ENCODE peak calls at places on chromosomes 7 and 10, in seven cellular contexts. U is CD4-positive, alpha-beta T cell; W is natural killer cell; F is BE2C; K is ovary; X is AG10803; C is GM10248. S is an unnamed sample.

GRCh38 chr10:113921571-113922370 is 67.3 kb downstream of the NHLRC2 start:
- DNase-seq in U (no peak), W (no peak), F (no peak), K (no peak), X (no peak), C (no peak), S (no peak)

GRCh38 chr7:105673367-105674188 is 92.3 kb upstream of the EFCAB10 start:
- DNase-seq in U (no peak), W (no peak), F (peak; percentile 41), K (no peak), X (no peak), C (no peak), S (no peak)

GRCh38 chr7:134618756-134619530 is 27.7 kb upstream of the BPGM start:
- DNase-seq in U (no peak), W (no peak), F (no peak), K (no peak), X (peak; percentile 75), C (no peak), S (no peak)

GRCh38 chr10:109893371-109893770 is 29.9 kb downstream of the XPNPEP1 start:
- DNase-seq in U (no peak), W (no peak), F (no peak), K (no peak), X (no peak), C (no peak), S (no peak)

GRCh38 chr7:37354661-37355131 is 94.0 kb downstream of the ELMO1 start:
- DNase-seq in U (peak; percentile 16), W (no peak), F (no peak), K (peak; percentile 37), X (no peak), C (no peak), S (no peak)

GRCh38 chr10:11712761-11713160 is 29.4 kb upstream of the ECHDC3 start:
- DNase-seq in U (no peak), W (no peak), F (no peak), K (no peak), X (no peak), C (no peak), S (no peak)

GRCh38 chr7:151434549-151434948 is 5.4 kb downstream of the CRYGN start:
- DNase-seq in U (no peak), W (no peak), F (no peak), K (no peak), X (no peak), C (no peak), S (no peak)

GRCh38 chr10:46106410-46107255 is 60.6 kb upstream of the MSMB start:
- DNase-seq in U (no peak), W (no peak), F (peak; percentile 78), K (no peak), X (peak; percentile 25), C (peak; percentile 43), S (peak; percentile 73)

GRCh38 chr10:69352569-69353264 is 64.0 kb downstream of the TACR2 start:
- DNase-seq in U (no peak), W (no peak), F (no peak), K (no peak), X (peak; percentile 78), C (no peak), S (no peak)

GRCh38 chr7:73717991-73718405 is 1.5 kb downstream of the STX1A start:
- DNase-seq in U (peak; percentile 65), W (peak; percentile 73), F (no peak), K (no peak), X (peak; percentile 77), C (no peak), S (no peak)

GRCh38 chr7:10940748-10941358 is 32.8 kb upstream of the PHF14 start:
- DNase-seq in U (no peak), W (no peak), F (no peak), K (no peak), X (no peak), C (peak; percentile 18), S (no peak)

GRCh38 chr7:54980521-54980920 is 38.3 kb upstream of the EGFR start:
- DNase-seq in U (no peak), W (no peak), F (no peak), K (no peak), X (no peak), C (no peak), S (no peak)

GRCh38 chr7:46628389-46628788 is 707.3 kb upstream of the IGFBP3 start:
- DNase-seq in U (no peak), W (no peak), F (no peak), K (no peak), X (no peak), C (no peak), S (no peak)

GRCh38 chr10:69734416-69734796 is 67.3 kb upstream of the COL13A1 start:
- DNase-seq in U (no peak), W (no peak), F (no peak), K (no peak), X (no peak), C (no peak), S (no peak)

GRCh38 chr7:144437370-144438191 is 34.1 kb upstream of the NOBOX start:
- DNase-seq in U (peak; percentile 27), W (no peak), F (peak; percentile 56), K (peak; percentile 69), X (peak; percentile 60), C (peak; percentile 37), S (peak; percentile 58)

GRCh38 chr10:96700477-96701099 is 19.7 kb downstream of the PIK3AP1 start:
- DNase-seq in U (no peak), W (no peak), F (no peak), K (no peak), X (no peak), C (peak; percentile 69), S (no peak)

GRCh38 chr10:12431453-12432101 is 82.2 kb downstream of the CAMK1D start:
- DNase-seq in U (no peak), W (no peak), F (no peak), K (no peak), X (no peak), C (no peak), S (no peak)

GRCh38 chr10:3571310-3571825 is 213.6 kb downstream of the KLF6 start:
- DNase-seq in U (no peak), W (no peak), F (no peak), K (no peak), X (no peak), C (no peak), S (no peak)

GRCh38 chr10:33897255-33897893 is 562.9 kb upstream of the NRP1 start:
- DNase-seq in U (no peak), W (no peak), F (no peak), K (no peak), X (no peak), C (no peak), S (no peak)

GRCh38 chr10:22693371-22693784 is 21.0 kb downstream of the PIP4K2A start:
- DNase-seq in U (no peak), W (no peak), F (peak; percentile 25), K (no peak), X (peak; percentile 73), C (no peak), S (no peak)

GRCh38 chr7:150755473-150756099 is 18.4 kb downstream of the GIMAP5 start:
- DNase-seq in U (peak; percentile 78), W (peak; percentile 35), F (no peak), K (no peak), X (no peak), C (no peak), S (no peak)

GRCh38 chr10:114930320-114930719 is 7.7 kb upstream of the TRUB1 start:
- DNase-seq in U (no peak), W (no peak), F (no peak), K (no peak), X (peak; percentile 64), C (no peak), S (no peak)

GRCh38 chr10:31768467-31768866 is 160.2 kb downstream of the ARHGAP12 start:
- DNase-seq in U (no peak), W (no peak), F (no peak), K (no peak), X (peak; percentile 73), C (no peak), S (no peak)

GRCh38 chr10:106795619-106796018 is 368.9 kb downstream of the SORCS1 start:
- DNase-seq in U (no peak), W (peak; percentile 29), F (peak; percentile 71), K (peak; percentile 49), X (no peak), C (peak; percentile 38), S (peak; percentile 33)
- TF ChIP-seq CTCF in U (no peak), W (peak; percentile 71), F (peak; percentile 85), K (peak; percentile 26), X (no peak), C (peak; percentile 53), S (peak; percentile 23)

GRCh38 chr7:100874577-100875355 is at the start of gene SRRT:
- DNase-seq in U (peak; percentile 98), W (peak; percentile 97), F (peak; percentile 99), K (peak; percentile 99), X (peak; percentile 97), C (peak; percentile 99), S (peak; percentile 99)
- TF ChIP-seq CTCF in U (no peak), W (peak; percentile 12), F (peak; percentile 24), K (peak; percentile 86), X (peak; percentile 32), C (no peak), S (peak; percentile 69)

DNA sequence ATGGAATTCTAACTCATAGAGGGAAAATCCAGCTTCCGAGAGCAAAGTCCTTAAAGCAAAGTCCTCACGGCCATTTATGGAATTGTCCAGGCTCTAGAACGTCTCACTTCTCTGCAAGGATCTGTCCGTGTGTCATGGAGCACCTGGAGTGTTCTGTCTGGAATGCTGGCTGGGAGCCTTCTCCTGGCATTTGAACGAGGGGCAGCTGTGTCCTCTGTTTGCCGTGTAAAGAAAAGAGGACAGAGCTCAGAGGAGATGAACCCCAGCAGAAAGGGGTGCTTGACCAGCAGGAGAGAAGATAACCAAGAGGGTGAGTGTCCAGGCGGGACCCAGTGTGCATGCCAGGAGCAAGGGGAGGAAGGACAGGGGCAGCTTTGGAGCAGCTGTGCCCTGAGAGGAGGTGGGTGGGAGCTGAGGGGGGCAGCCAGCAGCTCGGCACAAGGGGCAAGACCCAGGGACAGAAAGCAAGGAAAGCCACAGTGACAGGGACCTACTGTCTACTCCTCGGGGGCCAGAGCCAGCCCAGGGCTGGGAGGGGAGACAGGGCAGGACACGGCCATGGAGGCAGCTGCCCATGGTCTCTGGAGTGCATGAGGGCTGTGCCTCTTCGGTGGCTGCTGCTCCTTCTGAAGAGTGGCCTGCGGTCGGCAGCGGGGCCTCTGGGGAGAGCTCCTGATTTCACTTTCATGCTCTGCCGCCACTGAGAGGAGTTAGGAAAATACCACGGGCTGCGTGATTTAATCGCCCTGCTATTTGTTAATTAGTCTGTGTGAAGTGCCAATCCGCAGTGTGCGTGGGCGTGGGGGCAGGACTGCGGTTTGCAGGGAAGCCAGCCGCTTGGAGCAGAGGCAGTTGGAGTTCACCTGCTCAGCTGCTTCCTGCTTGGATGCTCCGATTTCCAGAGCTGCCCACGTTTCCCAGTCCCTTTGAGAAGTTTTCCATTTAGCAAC is 149.3 kb upstream of the SHH start:
- DNase-seq in U (no peak), W (no peak), F (no peak), K (no peak), X (no peak), C (no peak), S (peak; percentile 40)
- TF ChIP-seq CTCF in U (no peak), W (no peak), F (no peak), K (no peak), X (no peak), C (no peak), S (no peak)

GRCh38 chr10:64731016-64731415 is 1209.8 kb downstream of the REEP3 start:
- DNase-seq in U (no peak), W (no peak), F (no peak), K (no peak), X (no peak), C (no peak), S (no peak)

GRCh38 chr10:64732372-64732715 is 1211.1 kb downstream of the REEP3 start:
- DNase-seq in U (no peak), W (no peak), F (no peak), K (no peak), X (no peak), C (no peak), S (no peak)

GRCh38 chr10:64738462-64738861 is 1217.3 kb downstream of the REEP3 start:
- DNase-seq in U (no peak), W (no peak), F (no peak), K (no peak), X (no peak), C (no peak), S (no peak)

GRCh38 chr10:64733980-64734379 is 1212.8 kb downstream of the REEP3 start:
- DNase-seq in U (no peak), W (no peak), F (peak; percentile 43), K (no peak), X (no peak), C (peak; percentile 4), S (peak; percentile 14)
- TF ChIP-seq CTCF in U (no peak), W (no peak), F (peak; percentile 73), K (no peak), X (no peak), C (peak; percentile 34), S (peak; percentile 20)

S was measured in glutamatergic neuron.